ENCODE peak calls at places on chromosomes 6 and 20, in seven cellular contexts. Q is left ventricle myocardium inferior; U is CD8-positive, alpha-beta T cell; H is NT2/D1; Z is H9; L is A549; X is tibial artery. E is an unnamed sample. For H3K4me1, the result is how much of the 10 kb centered on the place peaks cover.

GRCh38 chr20:35883778-35884540 is 70.3 kb downstream of the SCAND1 start:
- DNase-seq in U (peak), L (peak), H (peak), Z (peak), X (peak), Q (peak), E (peak)

GRCh38 chr6:75422024-75422639 is 71.5 kb downstream of the FILIP1 start:
- DNase-seq in L (no peak), Q (no peak), U (no peak), X (no peak), H (no peak), Z (no peak), E (no peak)

GRCh38 chr20:52731086-52731485 is 241.1 kb upstream of the TSHZ2 start:
- DNase-seq in Z (peak), U (no peak), X (no peak), L (no peak), Q (no peak), H (peak), E (no peak)

GRCh38 chr6:45655630-45656422 is 278.1 kb upstream of the SUPT3H start:
- DNase-seq in Z (no peak), L (peak), Q (no peak), X (no peak), H (no peak), U (no peak), E (no peak)

GRCh38 chr6:131061771-131062160 is 1.3 kb downstream of the EPB41L2 start:
- DNase-seq in X (no peak), Z (no peak), U (no peak), Q (no peak), H (no peak), L (no peak), E (no peak)

GRCh38 chr6:89205819-89206218 is 11.3 kb downstream of the GABRR1 start:
- DNase-seq in U (no peak), Z (peak), Q (no peak), H (no peak), X (peak), L (no peak), E (no peak)

GRCh38 chr20:9070304-9070703 is 1.4 kb downstream of the PLCB4 start:
- DNase-seq in U (no peak), Q (no peak), Z (no peak), X (no peak), L (no peak), H (no peak), E (no peak)

GRCh38 chr6:125041740-125042459 is 79.7 kb downstream of the RNF217 start:
- DNase-seq in X (no peak), L (no peak), Z (no peak), Q (no peak), H (no peak), U (no peak), E (no peak)

GRCh38 chr20:39619386-39619785 is 657.2 kb downstream of the DHX35 start:
- DNase-seq in X (no peak), Q (no peak), L (no peak), H (no peak), Z (no peak), U (no peak), E (no peak)

GRCh38 chr6:41768545-41769308 is 11.0 kb downstream of the FRS3 start:
- DNase-seq in L (no peak), Q (no peak), Z (no peak), H (no peak), U (no peak), X (no peak), E (no peak)

GRCh38 chr6:41427642-41428401 is 92.4 kb downstream of the NCR2 start:
- DNase-seq in U (no peak), Z (peak), H (no peak), L (no peak), X (peak), Q (peak), E (peak)

GRCh38 chr20:62136283-62137091 is 6.7 kb downstream of the PSMA7 start:
- DNase-seq in U (peak), Z (peak), H (peak), X (peak), L (peak), Q (peak), E (peak)

GRCh38 chr20:33209789-33210188 is 7.4 kb upstream of the BPIFA3 start:
- DNase-seq in X (peak), U (peak), Z (peak), Q (peak), L (peak), H (peak), E (peak)

GRCh38 chr6:1296542-1296941 is 15.4 kb upstream of the FOXQ1 start:
- DNase-seq in H (no peak), U (no peak), Z (no peak), X (no peak), L (no peak), Q (no peak), E (no peak)

GRCh38 chr6:107246972-107247615 is 131.8 kb upstream of the BEND3 start:
- DNase-seq in Z (no peak), X (no peak), H (no peak), Q (no peak), U (no peak), L (no peak), E (no peak)

GRCh38 chr6:138593100-138593877 is 94.0 kb upstream of the NHSL1 start:
- DNase-seq in H (peak), X (no peak), Z (no peak), U (no peak), L (peak), Q (no peak), E (peak)

GRCh38 chr20:9531581-9531980 is 17.2 kb downstream of the LAMP5 start:
- DNase-seq in Z (no peak), Q (no peak), U (no peak), L (no peak), X (no peak), H (no peak), E (peak)

GRCh38 chr6:90297866-90298381 is 1.3 kb upstream of the BACH2 start:
- DNase-seq in Z (peak), U (no peak), X (no peak), Q (no peak), L (no peak), H (no peak), E (no peak)

GRCh38 chr6:39923394-39923793 is 10.9 kb downstream of the MOCS1 start:
- DNase-seq in Z (no peak), U (no peak), H (no peak), X (peak), Q (peak), L (no peak), E (no peak)

GRCh38 chr6:158223926-158224325 is 55.8 kb downstream of the GTF2H5 start:
- DNase-seq in H (no peak), Q (no peak), U (no peak), Z (no peak), L (no peak), X (no peak), E (no peak)

GRCh38 chr6:88220493-88220892 is 54.3 kb upstream of the CNR1 start:
- DNase-seq in U (no peak), Z (no peak), H (no peak), X (no peak), Q (no peak), L (no peak), E (peak)

GRCh38 chr20:49276895-49277785 is 717 bp downstream of the ZNFX1 start:
- DNase-seq in Z (no peak), L (no peak), X (peak), U (peak), Q (peak), H (no peak), E (peak)
- H3K4me1 ChIP-seq in Z (under half), L (under half), X (under half), U (half or more), Q (half or more), H (under half), E (under half)

DNA sequence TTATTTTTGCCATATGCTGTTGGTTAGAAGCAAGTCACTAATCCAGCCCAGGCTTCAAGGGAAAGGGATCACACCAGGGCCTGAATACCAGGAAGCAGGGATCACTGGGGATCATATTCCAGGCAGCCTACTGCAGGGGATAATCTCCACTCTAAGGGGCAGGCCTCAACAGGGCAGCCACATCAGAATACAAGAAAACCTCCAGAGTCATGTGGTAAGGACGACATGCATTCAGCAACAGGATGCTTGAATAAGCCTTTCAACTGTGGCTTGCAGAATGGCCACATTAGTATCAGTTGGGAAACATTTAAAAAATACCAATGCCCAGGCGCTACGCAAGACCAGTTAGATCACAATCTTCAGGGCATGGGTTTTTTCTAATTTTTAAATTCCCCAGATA is 109.1 kb downstream of the LY86 start:
- DNase-seq in Z (no peak), X (no peak), L (no peak), U (no peak), H (no peak), Q (no peak), E (no peak)
- H3K4me1 ChIP-seq in Z (under half), X (under half), L (under half), U (under half), H (under half), Q (half or more), E (under half)

GRCh38 chr20:63179876-63180275 is 36.1 kb downstream of the YTHDF1 start:
- DNase-seq in L (no peak), Q (no peak), Z (no peak), X (no peak), H (no peak), U (no peak), E (no peak)
- H3K4me1 ChIP-seq in L (under half), Q (under half), Z (under half), X (under half), H (under half), U (under half), E (under half)

GRCh38 chr20:31705598-31706597 is 16.8 kb downstream of the BCL2L1 start:
- DNase-seq in U (no peak), L (no peak), Q (no peak), Z (no peak), H (no peak), X (no peak), E (no peak)

GRCh38 chr20:31707258-31707615 is 15.4 kb downstream of the BCL2L1 start:
- DNase-seq in U (no peak), Z (no peak), H (no peak), L (no peak), Q (no peak), X (no peak), E (no peak)

GRCh38 chr20:31705191-31705590 is 17.5 kb downstream of the BCL2L1 start:
- DNase-seq in H (no peak), U (no peak), Q (no peak), X (no peak), Z (no peak), L (no peak), E (no peak)

GRCh38 chr20:31707994-31708744 is 14.5 kb downstream of the BCL2L1 start:
- DNase-seq in U (no peak), H (no peak), L (no peak), X (peak), Z (peak), Q (peak), E (peak)

DNA sequence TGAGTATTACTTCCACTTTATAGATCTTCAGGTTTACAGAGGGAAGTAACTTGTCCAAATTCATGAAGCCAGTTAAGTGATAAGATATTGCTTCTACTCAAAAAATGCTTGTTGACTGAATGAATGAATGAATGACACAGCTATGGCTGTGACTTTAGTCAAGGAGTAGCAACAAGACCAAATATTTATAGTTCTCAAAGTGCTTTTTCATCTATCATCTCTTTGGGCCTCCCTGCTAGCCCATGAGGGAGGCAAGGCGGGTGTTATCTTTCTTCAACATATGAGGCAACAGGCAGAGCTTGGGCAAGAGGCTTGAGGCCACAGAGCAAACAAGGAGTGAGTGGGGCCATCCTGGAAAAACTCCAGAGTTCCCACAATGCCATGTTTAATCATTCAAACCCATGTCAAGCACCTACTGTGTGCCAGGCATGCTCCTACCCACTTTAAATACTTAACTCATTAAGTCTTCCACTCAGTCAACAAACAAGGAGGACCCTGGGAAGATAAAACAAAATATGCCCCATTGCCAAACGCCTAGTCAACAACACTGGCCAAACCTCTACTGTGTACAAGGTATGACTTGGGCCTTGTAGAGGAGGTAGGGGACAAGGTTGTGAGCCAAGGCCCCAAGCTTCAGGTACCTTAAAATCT is 15.9 kb downstream of the BCL2L1 start:
- DNase-seq in H (no peak), Z (no peak), X (no peak), L (no peak), Q (no peak), U (no peak), E (no peak)
- H3K4me1 ChIP-seq in H (under half), Z (under half), X (half or more), L (half or more), Q (half or more), U (under half), E (under half)

DNA sequence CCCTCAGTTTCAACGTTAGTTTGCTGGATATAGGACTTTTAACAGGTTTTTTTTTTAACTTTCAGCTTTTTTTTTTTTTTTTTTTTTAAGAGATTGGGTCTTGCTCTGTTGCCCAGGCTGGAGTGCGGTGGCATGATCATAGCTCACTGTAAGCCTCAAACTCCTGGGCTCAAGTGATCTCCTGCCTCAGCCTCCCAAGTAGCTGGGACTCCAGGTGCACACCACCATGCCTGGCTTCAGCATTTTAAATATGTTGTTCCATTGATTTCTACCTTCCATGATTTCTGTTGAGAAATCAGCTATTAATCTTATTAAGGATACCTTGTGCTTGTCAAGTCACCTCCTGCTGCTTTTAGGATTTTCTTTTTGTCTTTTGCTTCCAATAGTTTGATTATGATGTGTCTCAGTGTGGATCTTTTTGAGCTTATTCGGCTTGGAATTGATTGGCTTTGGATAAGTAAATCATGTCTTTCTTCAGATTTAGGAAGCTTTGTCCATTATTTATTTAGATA is 52.0 kb downstream of the CDYL start:
- DNase-seq in Z (no peak), L (no peak), Q (no peak), H (no peak), X (no peak), U (no peak), E (no peak)
- H3K4me1 ChIP-seq in Z (under half), L (under half), Q (under half), H (under half), X (under half), U (under half), E (under half)

DNA sequence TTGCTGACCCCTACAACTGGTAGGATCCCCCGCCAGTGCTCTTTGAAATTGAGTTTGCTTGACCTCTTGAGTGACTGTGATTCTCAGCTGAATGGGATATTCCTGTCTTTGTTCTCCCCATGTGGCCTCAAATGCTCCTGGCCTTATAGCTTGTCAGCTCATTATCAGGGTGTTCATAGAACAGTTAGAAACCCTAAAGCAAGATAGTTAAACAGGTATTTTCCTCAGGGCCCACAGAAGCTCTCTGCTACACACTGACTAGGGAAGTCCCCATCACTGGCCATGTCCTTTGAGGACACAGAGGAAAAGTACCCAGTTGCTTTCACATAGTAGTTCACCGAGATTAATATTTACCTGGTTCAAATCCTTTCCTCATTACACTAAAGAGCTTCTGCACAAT is 211.5 kb upstream of the DTNBP1 start:
- DNase-seq in Q (no peak), X (no peak), Z (no peak), U (no peak), H (no peak), L (no peak), E (no peak)
- H3K4me1 ChIP-seq in Q (under half), X (under half), Z (under half), U (under half), H (under half), L (under half), E (under half)

E was measured in HAP-1.